ENCODE peak calls at places on chromosomes 3 and 15, in four cellular contexts. One of them, this sample, is unnamed.

GRCh38 chr3:14957163-14957562 is 9.8 kb downstream of the NR2C2 start:
- DNase-seq in GM12865: no peak
- DNase-seq in cardiac muscle cell: no peak
- DNase-seq in psoas muscle: no peak
- DNase-seq in this sample: no peak

GRCh38 chr3:32794487-32795308 is 23.1 kb upstream of the TRIM71 start:
- DNase-seq in cardiac muscle cell: peak
- DNase-seq in GM12865: no peak
- DNase-seq in psoas muscle: no peak
- DNase-seq in this sample: no peak

GRCh38 chr15:76964157-76964556 is 30.8 kb upstream of the PSTPIP1 start:
- DNase-seq in cardiac muscle cell: no peak
- DNase-seq in GM12865: no peak
- DNase-seq in psoas muscle: no peak
- DNase-seq in this sample: no peak

GRCh38 chr3:184697845-184698244 is 14.0 kb downstream of the MAGEF1 start:
- DNase-seq in cardiac muscle cell: no peak
- DNase-seq in psoas muscle: no peak
- DNase-seq in GM12865: no peak
- DNase-seq in this sample: no peak

GRCh38 chr3:102747611-102748010 is 312.8 kb downstream of the ZPLD1 start:
- DNase-seq in cardiac muscle cell: no peak
- DNase-seq in GM12865: no peak
- DNase-seq in psoas muscle: no peak
- DNase-seq in this sample: no peak

GRCh38 chr3:94063497-94064119 is 747 bp downstream of the NSUN3 start:
- DNase-seq in GM12865: peak
- DNase-seq in psoas muscle: no peak
- DNase-seq in cardiac muscle cell: no peak
- DNase-seq in this sample: no peak

GRCh38 chr3:108420926-108421325 is 89.5 kb downstream of the MYH15 start:
- DNase-seq in psoas muscle: no peak
- DNase-seq in GM12865: no peak
- DNase-seq in cardiac muscle cell: no peak
- DNase-seq in this sample: no peak

GRCh38 chr3:46212101-46212500 is 4.0 kb upstream of the CCR1 start:
- DNase-seq in cardiac muscle cell: no peak
- DNase-seq in psoas muscle: no peak
- DNase-seq in GM12865: no peak
- DNase-seq in this sample: no peak

GRCh38 chr3:145246291-145246690 is 914.7 kb downstream of the PLOD2 start:
- DNase-seq in cardiac muscle cell: no peak
- DNase-seq in psoas muscle: no peak
- DNase-seq in GM12865: no peak
- DNase-seq in this sample: no peak

GRCh38 chr3:8470801-8471200 is 30.8 kb upstream of the LMCD1 start:
- DNase-seq in psoas muscle: no peak
- DNase-seq in cardiac muscle cell: no peak
- DNase-seq in GM12865: no peak
- DNase-seq in this sample: no peak

GRCh38 chr3:77795013-77795412 is 755.1 kb downstream of the ROBO2 start:
- DNase-seq in GM12865: no peak
- DNase-seq in cardiac muscle cell: no peak
- DNase-seq in psoas muscle: no peak
- DNase-seq in this sample: no peak

GRCh38 chr3:22685598-22685997 is 517.5 kb upstream of the UBE2E2 start:
- DNase-seq in GM12865: peak
- DNase-seq in psoas muscle: no peak
- DNase-seq in cardiac muscle cell: no peak
- DNase-seq in this sample: no peak

GRCh38 chr15:51714162-51714561 is 23.3 kb downstream of the LYSMD2 start:
- DNase-seq in GM12865: no peak
- DNase-seq in cardiac muscle cell: no peak
- DNase-seq in psoas muscle: no peak
- DNase-seq in this sample: no peak

DNA sequence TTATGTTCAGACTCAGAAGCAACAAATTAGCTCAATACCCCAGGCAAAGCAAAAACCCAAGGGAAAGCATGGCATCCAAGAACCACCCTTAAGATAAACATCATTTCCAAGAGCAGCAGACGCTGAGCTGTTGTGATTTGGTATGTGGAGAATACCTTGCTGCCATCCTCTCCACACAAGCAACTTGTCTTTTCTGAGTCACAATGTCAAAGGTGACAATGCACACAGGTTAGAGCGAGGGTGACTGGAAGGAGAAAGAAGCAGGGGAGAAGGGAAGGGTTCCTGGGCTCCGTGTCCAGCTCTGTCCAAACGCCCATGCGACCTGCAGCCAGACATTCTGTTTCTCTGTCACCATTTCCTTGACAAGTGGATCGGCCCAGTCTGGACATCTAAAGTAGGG is 6.0 kb downstream of the PCSK6 start:
- DNase-seq in psoas muscle: no peak
- DNase-seq in GM12865: no peak
- DNase-seq in cardiac muscle cell: no peak
- DNase-seq in this sample: no peak
- TF ChIP-seq CTCF in psoas muscle: no peak
- TF ChIP-seq CTCF in GM12865: no peak
- TF ChIP-seq CTCF in cardiac muscle cell: no peak
- TF ChIP-seq CTCF in this sample: no peak

GRCh38 chr3:101182734-101183133 is 137.6 kb downstream of the IMPG2 start:
- DNase-seq in cardiac muscle cell: no peak
- DNase-seq in GM12865: no peak
- DNase-seq in psoas muscle: no peak
- DNase-seq in this sample: no peak

GRCh38 chr3:101183151-101183550 is 137.2 kb downstream of the IMPG2 start:
- DNase-seq in cardiac muscle cell: no peak
- DNase-seq in GM12865: no peak
- DNase-seq in psoas muscle: no peak
- DNase-seq in this sample: no peak

GRCh38 chr3:101177577-101177976 is 142.8 kb downstream of the IMPG2 start:
- DNase-seq in cardiac muscle cell: no peak
- DNase-seq in psoas muscle: no peak
- DNase-seq in GM12865: no peak
- DNase-seq in this sample: no peak

GRCh38 chr3:101181801-101182200 is 138.6 kb downstream of the IMPG2 start:
- DNase-seq in GM12865: no peak
- DNase-seq in psoas muscle: no peak
- DNase-seq in cardiac muscle cell: no peak
- DNase-seq in this sample: no peak

GRCh38 chr3:101179637-101180036 is 140.7 kb downstream of the IMPG2 start:
- DNase-seq in psoas muscle: no peak
- DNase-seq in GM12865: no peak
- DNase-seq in cardiac muscle cell: no peak
- DNase-seq in this sample: no peak
- TF ChIP-seq CTCF in psoas muscle: no peak
- TF ChIP-seq CTCF in GM12865: no peak
- TF ChIP-seq CTCF in cardiac muscle cell: no peak
- TF ChIP-seq CTCF in this sample: no peak

GRCh38 chr3:13477946-13478345 is 2.2 kb upstream of the HDAC11 start:
- DNase-seq in cardiac muscle cell: peak
- DNase-seq in psoas muscle: peak
- DNase-seq in GM12865: no peak
- DNase-seq in this sample: no peak

GRCh38 chr3:13474021-13474420 is 6.1 kb upstream of the HDAC11 start:
- DNase-seq in cardiac muscle cell: no peak
- DNase-seq in psoas muscle: no peak
- DNase-seq in GM12865: no peak
- DNase-seq in this sample: no peak

GRCh38 chr3:13474776-13475303 is 5.3 kb upstream of the HDAC11 start:
- DNase-seq in GM12865: no peak
- DNase-seq in psoas muscle: peak
- DNase-seq in cardiac muscle cell: no peak
- DNase-seq in this sample: no peak

GRCh38 chr3:13473020-13473419 is 7.1 kb upstream of the HDAC11 start:
- DNase-seq in cardiac muscle cell: no peak
- DNase-seq in psoas muscle: no peak
- DNase-seq in GM12865: no peak
- DNase-seq in this sample: no peak

DNA sequence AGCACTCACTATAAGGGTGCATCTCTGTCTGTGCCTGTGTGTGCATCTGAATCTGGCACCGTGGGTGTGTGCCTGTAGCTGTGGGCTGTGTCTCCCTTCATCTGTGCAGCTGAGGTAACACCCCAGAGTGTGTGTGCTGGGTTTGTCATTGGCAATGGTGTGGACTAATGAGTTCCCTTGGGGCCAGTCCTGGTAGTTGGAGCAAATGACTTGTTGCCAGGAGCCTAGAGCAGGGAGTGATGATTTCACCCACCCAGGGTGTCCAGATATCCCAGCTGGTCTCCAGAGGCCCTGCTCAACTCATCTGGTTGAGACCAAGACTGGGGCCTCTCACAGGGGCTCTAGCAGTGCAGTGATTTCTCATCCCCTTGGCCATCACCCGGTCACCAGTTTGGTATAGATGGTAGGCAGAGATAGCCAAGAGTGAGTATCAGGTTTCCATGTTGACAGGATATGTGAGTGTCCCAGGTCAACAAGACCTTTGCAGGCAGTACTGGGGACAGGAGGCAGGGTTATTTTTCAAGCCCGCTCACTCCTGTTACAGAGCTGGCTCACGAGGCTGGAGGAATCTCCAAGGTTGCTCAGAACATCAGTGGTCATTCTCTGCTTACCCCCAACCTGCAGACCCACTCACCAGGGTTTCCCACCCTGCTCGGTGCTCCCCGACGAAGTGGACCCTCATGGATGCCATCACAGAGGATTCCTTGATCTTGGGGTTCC is 4.1 kb upstream of the HDAC11 start:
- DNase-seq in GM12865: no peak
- DNase-seq in psoas muscle: no peak
- DNase-seq in cardiac muscle cell: no peak
- DNase-seq in this sample: no peak
- TF ChIP-seq CTCF in GM12865: no peak
- TF ChIP-seq CTCF in psoas muscle: no peak
- TF ChIP-seq CTCF in cardiac muscle cell: no peak
- TF ChIP-seq CTCF in this sample: no peak

DNA sequence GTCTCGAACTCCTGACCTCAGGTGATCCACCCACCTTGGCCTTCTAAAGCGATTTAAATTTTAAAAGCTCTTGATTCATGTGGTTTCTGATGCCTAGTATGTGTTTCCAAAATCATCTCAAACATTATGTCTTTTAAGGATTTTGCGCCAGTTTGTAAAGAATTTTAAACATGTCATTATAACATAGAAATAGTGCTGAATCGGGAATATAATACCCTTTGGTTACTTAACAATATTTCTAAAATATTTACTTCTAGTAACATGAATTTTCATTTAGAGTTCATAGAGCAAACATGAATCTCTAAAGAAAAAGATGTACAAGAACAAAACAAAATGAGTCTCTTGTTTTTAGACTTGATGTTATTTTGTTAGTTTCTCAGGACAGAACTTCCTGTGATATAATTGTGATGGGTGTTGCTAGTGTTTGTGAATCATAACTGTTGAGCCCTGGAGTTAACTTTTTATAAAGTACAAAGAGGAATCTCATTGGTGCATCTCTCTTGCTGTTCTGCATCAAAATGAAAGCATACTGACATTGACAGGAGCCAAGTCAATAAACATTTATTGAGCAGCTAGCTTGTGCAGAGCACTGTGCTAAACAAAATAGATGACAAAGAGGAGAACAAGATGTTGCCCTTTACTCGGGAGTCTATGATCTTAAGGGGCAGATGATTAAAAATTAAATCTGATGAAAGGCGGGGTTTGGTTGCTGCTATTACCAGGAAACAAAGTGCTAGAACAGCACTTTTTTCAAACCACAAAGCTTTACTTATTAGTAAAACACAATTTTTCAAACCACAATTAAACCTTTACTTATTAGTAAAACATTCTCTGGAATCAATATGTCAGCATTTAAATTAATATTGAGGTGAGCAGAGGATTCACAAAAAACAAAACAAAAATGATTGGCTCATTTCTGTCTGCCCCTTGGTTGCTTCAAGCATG is 73.4 kb downstream of the MME start:
- DNase-seq in psoas muscle: no peak
- DNase-seq in GM12865: no peak
- DNase-seq in cardiac muscle cell: no peak
- DNase-seq in this sample: no peak
- TF ChIP-seq CTCF in psoas muscle: no peak
- TF ChIP-seq CTCF in GM12865: no peak
- TF ChIP-seq CTCF in cardiac muscle cell: no peak
- TF ChIP-seq CTCF in this sample: no peak

GRCh38 chr3:142987080-142987700 is 14.2 kb upstream of the U2SURP start:
- DNase-seq in psoas muscle: no peak
- DNase-seq in GM12865: peak
- DNase-seq in cardiac muscle cell: peak
- DNase-seq in this sample: no peak
- TF ChIP-seq CTCF in psoas muscle: peak
- TF ChIP-seq CTCF in GM12865: peak
- TF ChIP-seq CTCF in cardiac muscle cell: peak
- TF ChIP-seq CTCF in this sample: peak

DNA sequence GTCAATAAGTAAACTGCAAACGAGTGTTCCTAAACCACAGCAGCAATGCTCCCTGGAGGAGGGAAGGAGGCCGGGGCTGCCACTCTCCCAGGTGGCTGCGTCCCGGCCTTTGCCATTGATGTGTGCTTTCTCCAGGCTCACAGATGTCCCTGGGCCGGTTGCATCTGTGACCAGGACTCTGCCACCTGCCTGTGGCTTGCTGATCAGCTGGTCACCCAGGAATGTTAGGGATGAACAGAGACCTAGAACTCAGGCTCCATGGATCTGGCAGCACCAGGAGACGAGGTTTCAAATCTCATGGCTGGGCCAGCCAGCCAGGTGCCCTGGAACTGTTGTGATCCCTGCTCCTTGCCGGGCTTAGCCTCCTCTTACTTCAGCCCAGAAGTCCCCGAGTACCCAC is 65.7 kb downstream of the KLF15 start:
- DNase-seq in cardiac muscle cell: no peak
- DNase-seq in GM12865: no peak
- DNase-seq in psoas muscle: no peak
- DNase-seq in this sample: no peak
- TF ChIP-seq CTCF in cardiac muscle cell: no peak
- TF ChIP-seq CTCF in GM12865: no peak
- TF ChIP-seq CTCF in psoas muscle: no peak
- TF ChIP-seq CTCF in this sample: no peak

DNA sequence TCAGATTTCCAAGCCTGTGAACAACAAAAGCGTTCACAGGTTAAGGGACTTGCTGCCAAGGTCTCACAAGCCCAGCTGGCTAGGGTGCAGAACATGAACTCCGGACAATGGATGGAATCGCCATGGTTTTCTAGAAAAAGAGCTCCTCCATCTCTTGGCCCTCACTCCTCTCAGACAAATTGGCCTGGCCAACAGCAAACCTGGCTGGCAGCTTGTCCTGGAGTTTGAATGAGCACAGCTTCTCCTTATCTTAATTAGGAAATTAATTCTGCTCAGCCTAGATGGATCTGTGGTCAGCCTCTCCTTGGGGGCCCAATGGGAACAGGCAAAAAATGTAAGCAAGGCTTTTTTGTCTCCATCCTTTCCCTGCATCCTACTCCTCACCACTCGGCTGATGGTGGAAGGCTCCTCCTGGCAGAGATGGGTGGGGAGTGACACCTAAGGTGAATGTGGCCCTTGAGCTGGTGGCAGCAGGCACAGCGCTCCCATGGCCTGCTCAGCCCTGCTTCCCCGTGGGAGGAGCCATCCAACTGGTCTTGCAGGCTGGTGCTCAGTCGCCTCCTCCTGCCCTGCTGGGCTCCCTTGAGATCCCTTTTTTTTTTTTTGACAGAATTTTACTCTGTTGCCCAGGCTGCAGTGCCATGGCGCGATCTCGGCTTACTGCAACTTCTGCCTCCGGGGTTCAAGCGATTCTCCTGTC is 5.8 kb downstream of the KLHL25 start:
- DNase-seq in psoas muscle: no peak
- DNase-seq in cardiac muscle cell: no peak
- DNase-seq in GM12865: no peak
- DNase-seq in this sample: no peak
- TF ChIP-seq CTCF in psoas muscle: no peak
- TF ChIP-seq CTCF in cardiac muscle cell: no peak
- TF ChIP-seq CTCF in GM12865: no peak
- TF ChIP-seq CTCF in this sample: no peak

GRCh38 chr3:81871358-81872152 is 110.1 kb upstream of the GBE1 start:
- DNase-seq in cardiac muscle cell: no peak
- DNase-seq in psoas muscle: no peak
- DNase-seq in GM12865: peak
- DNase-seq in this sample: no peak
- TF ChIP-seq CTCF in cardiac muscle cell: no peak
- TF ChIP-seq CTCF in psoas muscle: peak
- TF ChIP-seq CTCF in GM12865: no peak
- TF ChIP-seq CTCF in this sample: peak

This sample was measured in AG09319.